ENCODE peak calls at places on chromosomes 6 and 20, in seven cellular contexts. J, W, A, P, Y, Q and V are unnamed samples. For H3K4me1 and H3K36me3, the result is how much of the 10 kb centered on the place peaks cover.

GRCh38 chr6:162704001-162704400 is 23.6 kb downstream of the PRKN start:
- DNase-seq in J (no peak), W (no peak), A (no peak), P (no peak), Y (no peak), Q (no peak), V (no peak)

GRCh38 chr6:118869894-118870665 is 23.9 kb upstream of the ASF1A start:
- DNase-seq in J (peak), W (no peak), A (no peak), P (no peak), Y (no peak), Q (no peak), V (no peak)

GRCh38 chr6:160007581-160007980 is 38.7 kb downstream of the IGF2R start:
- DNase-seq in J (no peak), W (no peak), A (no peak), P (no peak), Y (no peak), Q (no peak), V (no peak)

GRCh38 chr6:70280462-70280861 is 22.4 kb downstream of the COL9A1 start:
- DNase-seq in J (no peak), W (no peak), A (peak), P (no peak), Y (peak), Q (peak), V (no peak)

GRCh38 chr6:13141392-13141791 is 186.9 kb downstream of the TBC1D7 start:
- DNase-seq in J (no peak), W (no peak), A (no peak), P (no peak), Y (no peak), Q (no peak), V (no peak)

GRCh38 chr6:13541496-13541895 is 32.9 kb upstream of the SIRT5 start:
- DNase-seq in J (no peak), W (no peak), A (no peak), P (no peak), Y (no peak), Q (no peak), V (no peak)

GRCh38 chr6:75755704-75756103 is 6.7 kb downstream of the MYO6 start:
- DNase-seq in J (no peak), W (no peak), A (no peak), P (no peak), Y (no peak), Q (no peak), V (no peak)

GRCh38 chr6:105034470-105034869 is 77.6 kb downstream of the LIN28B start:
- DNase-seq in J (no peak), W (no peak), A (no peak), P (no peak), Y (no peak), Q (no peak), V (no peak)

GRCh38 chr20:9969626-9970025 is 65.2 kb upstream of the ANKEF1 start:
- DNase-seq in J (no peak), W (no peak), A (no peak), P (no peak), Y (no peak), Q (no peak), V (no peak)

GRCh38 chr20:59515013-59515905 is 89.1 kb upstream of the PHACTR3 start:
- DNase-seq in J (peak), W (no peak), A (peak), P (peak), Y (peak), Q (peak), V (peak)

GRCh38 chr6:100099189-100100074 is 105.4 kb upstream of the MCHR2 start:
- DNase-seq in J (peak), W (no peak), A (peak), P (no peak), Y (peak), Q (no peak), V (no peak)

GRCh38 chr6:10528170-10528981 is 7.2 kb downstream of the GCNT2 start:
- DNase-seq in J (peak), W (no peak), A (no peak), P (no peak), Y (no peak), Q (peak), V (peak)

GRCh38 chr6:84052204-84052882 is 18.8 kb downstream of the MRAP2 start:
- DNase-seq in J (peak), W (peak), A (peak), P (peak), Y (peak), Q (no peak), V (no peak)

GRCh38 chr20:46990017-46990810 is 95.6 kb downstream of the EYA2 start:
- DNase-seq in J (no peak), W (no peak), A (peak), P (no peak), Y (no peak), Q (peak), V (no peak)

GRCh38 chr6:111730835-111731234 is 125.2 kb upstream of the TRAF3IP2 start:
- DNase-seq in J (no peak), W (peak), A (no peak), P (no peak), Y (no peak), Q (no peak), V (peak)

GRCh38 chr6:12395898-12396297 is 105.7 kb downstream of the EDN1 start:
- DNase-seq in J (no peak), W (no peak), A (no peak), P (no peak), Y (no peak), Q (no peak), V (no peak)

GRCh38 chr6:100296810-100297544 is 167.7 kb downstream of the SIM1 start:
- DNase-seq in J (peak), W (no peak), A (no peak), P (no peak), Y (no peak), Q (no peak), V (no peak)

GRCh38 chr6:90216081-90216977 is 80.3 kb downstream of the BACH2 start:
- DNase-seq in J (peak), W (no peak), A (no peak), P (no peak), Y (no peak), Q (peak), V (no peak)

GRCh38 chr6:135270676-135271536 is 89.8 kb downstream of the MYB start:
- DNase-seq in J (no peak), W (no peak), A (no peak), P (no peak), Y (no peak), Q (peak), V (peak)

GRCh38 chr6:56758120-56758519 is 115.4 kb upstream of the DST start:
- DNase-seq in J (no peak), W (no peak), A (no peak), P (no peak), Y (no peak), Q (no peak), V (no peak)
- H3K4me1 ChIP-seq in J (under half), W (under half), A (under half), P (under half), Y (under half), Q (under half), V (under half)

DNA sequence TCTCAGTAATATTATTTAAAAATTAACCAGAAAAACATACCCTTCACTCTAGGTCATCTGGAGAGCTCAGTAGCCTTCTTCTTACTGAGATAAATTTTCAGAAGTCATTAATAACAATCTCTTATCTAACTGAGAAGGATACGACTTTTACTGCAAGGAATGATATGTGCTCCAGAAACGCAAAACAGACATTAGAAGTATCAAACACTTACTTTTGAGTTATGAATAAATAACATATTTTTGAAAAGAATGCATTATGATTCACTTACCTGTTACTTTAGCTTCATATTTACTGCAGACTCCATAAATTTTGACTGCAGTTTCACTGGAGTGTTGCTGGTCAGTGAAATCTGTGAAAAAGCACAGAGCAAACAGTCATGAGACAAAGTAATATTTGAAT is 668.7 kb upstream of the NRSN1 start:
- DNase-seq in J (no peak), W (no peak), A (no peak), P (no peak), Y (no peak), Q (no peak), V (no peak)
- TF ChIP-seq EP300 in J (no peak), W (no peak), A (no peak), P (no peak), Y (no peak), Q (no peak), V (no peak)

GRCh38 chr20:45848421-45848820 is 8.8 kb downstream of the ACOT8 start:
- DNase-seq in J (no peak), W (no peak), A (no peak), P (no peak), Y (no peak), Q (no peak), V (no peak)
- H3K36me3 ChIP-seq in J (under half), W (under half), A (under half), P (under half), Y (under half), Q (under half), V (half or more)

DNA sequence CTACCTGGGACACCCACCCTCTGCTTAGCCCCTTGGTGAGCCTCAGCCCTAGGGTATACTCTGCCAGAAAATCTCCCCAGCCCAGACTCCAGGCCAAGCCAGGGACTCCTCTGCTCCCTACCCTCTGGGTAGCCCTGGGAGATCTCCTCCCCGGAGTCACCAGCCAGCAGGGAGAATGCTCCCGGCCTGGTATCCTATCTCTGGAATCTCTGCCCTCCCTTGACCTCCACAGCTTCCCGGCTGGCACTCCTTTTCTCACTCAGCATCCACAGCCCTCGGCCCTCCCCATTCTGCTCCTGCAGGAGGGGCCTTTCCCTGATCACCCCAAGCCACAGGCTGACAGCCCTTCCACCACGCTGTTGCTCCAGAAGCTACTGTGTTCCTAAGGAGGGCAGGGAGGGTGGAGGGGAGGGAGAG is 22.6 kb downstream of the NOL4L start:
- DNase-seq in J (peak), W (no peak), A (no peak), P (no peak), Y (peak), Q (no peak), V (no peak)
- H3K4me1 ChIP-seq in J (half or more), W (under half), A (under half), P (under half), Y (under half), Q (under half), V (under half)

DNA sequence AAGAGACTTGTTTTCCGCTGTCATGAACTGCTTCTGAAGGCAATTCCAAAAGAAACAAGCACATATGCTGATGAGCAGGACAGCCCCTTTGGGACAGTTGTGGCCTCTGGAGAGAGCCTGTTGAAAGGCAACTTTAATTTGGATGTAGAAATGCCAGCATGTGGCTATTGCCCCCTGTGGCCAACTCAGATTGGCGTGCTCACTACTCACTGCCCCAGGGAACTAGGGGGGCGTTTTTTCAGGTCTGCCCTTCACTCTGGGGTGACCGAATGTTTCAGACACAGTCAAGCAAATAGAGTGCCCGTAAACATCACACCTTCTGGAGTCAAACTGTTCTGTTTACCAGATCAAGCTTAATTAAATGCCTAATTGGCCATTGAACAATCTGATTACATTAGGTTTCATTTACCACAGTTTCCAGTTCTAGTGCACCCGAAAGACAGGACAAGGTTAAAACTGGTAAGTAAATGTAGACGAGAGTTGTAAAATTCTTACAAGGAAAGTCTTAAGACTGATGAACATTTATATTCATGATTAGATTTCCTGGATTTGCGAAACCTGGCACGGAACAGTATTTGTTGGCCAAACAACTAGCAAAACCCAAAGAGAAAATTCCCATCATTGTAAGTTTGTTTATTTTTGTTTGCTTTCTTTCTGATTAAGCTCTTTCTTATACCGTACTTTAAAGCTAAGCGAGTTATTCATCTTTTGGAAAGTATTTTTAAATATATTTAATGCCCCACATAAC is 75.9 kb upstream of the SYNJ2 start:
- DNase-seq in J (no peak), W (no peak), A (no peak), P (no peak), Y (no peak), Q (no peak), V (no peak)
- TF ChIP-seq EP300 in J (no peak), W (no peak), A (no peak), P (no peak), Y (no peak), Q (no peak), V (no peak)